ENCODE peak calls at places on chromosome 20, in ten cellular contexts. V is GM23248; P is T follicular helper cell; X is NAMALWA; W is T-helper 9 cell; H is stimulated activated CD4-positive, alpha-beta T cell treated with anti-CD3 and anti-CD28 coated beads, Interleukin-4, amount 100 ng/mL, for 48 hours; R is cardiac muscle cell; Z is neural crest cell; Y is AG04450; E is heart right ventricle. S is an unnamed sample.

GRCh38 chr20:39986231-39986904 is 702.7 kb downstream of the MAFB start:
- DNase-seq in R (peak; percentile 1), X (no peak), H (no peak), V (peak; percentile 74), Y (no peak), P (no peak), Z (peak; percentile 6), E (peak; percentile 55), W (no peak), S (no peak)

GRCh38 chr20:14824996-14825395 is 487.6 kb upstream of the FLRT3 start:
- DNase-seq in P (no peak), R (no peak), W (no peak), Z (no peak), H (no peak), V (no peak), X (no peak), E (no peak), Y (no peak), S (no peak)

GRCh38 chr20:32236819-32237218 is 29.1 kb downstream of the POFUT1 start:
- DNase-seq in W (no peak), V (no peak), H (no peak), Y (no peak), Z (no peak), P (no peak), R (no peak), E (no peak), X (no peak), S (no peak)

GRCh38 chr20:409697-410559 is 1.8 kb downstream of the RBCK1 start:
- DNase-seq in E (no peak), X (no peak), R (no peak), H (no peak), P (no peak), W (no peak), Z (no peak), V (no peak), Y (no peak), S (no peak)

GRCh38 chr20:22385602-22386299 is 198.6 kb downstream of the FOXA2 start:
- DNase-seq in R (peak; percentile 54), P (no peak), X (no peak), H (no peak), W (no peak), Z (no peak), E (no peak), Y (no peak), V (peak; percentile 22), S (no peak)

GRCh38 chr20:48397689-48398005 is 430.2 kb downstream of the PREX1 start:
- DNase-seq in V (no peak), P (no peak), Y (no peak), Z (no peak), X (no peak), R (no peak), W (no peak), E (no peak), H (no peak), S (no peak)

GRCh38 chr20:16459019-16459700 is 114.1 kb downstream of the KIF16B start:
- DNase-seq in Z (no peak), R (peak; percentile 90), W (no peak), H (no peak), P (no peak), X (no peak), E (no peak), V (peak; percentile 82), Y (peak; percentile 33), S (peak; percentile 51)

GRCh38 chr20:58673119-58673518 is 19.5 kb upstream of the NPEPL1 start:
- DNase-seq in W (no peak), H (no peak), V (no peak), Y (no peak), X (no peak), R (no peak), P (no peak), Z (no peak), E (no peak), S (no peak)

GRCh38 chr20:35117148-35117547 is 24.5 kb upstream of the TRPC4AP start:
- DNase-seq in Y (no peak), E (no peak), V (peak; percentile 59), P (no peak), W (no peak), Z (no peak), X (no peak), R (no peak), H (no peak), S (no peak)

GRCh38 chr20:18258126-18258860 is 30.0 kb upstream of the ZNF133 start:
- DNase-seq in P (no peak), Z (no peak), W (no peak), E (no peak), V (peak; percentile 13), X (no peak), H (no peak), R (no peak), Y (no peak), S (no peak)

GRCh38 chr20:51636123-51636522 is 93.6 kb upstream of the NFATC2 start:
- DNase-seq in H (no peak), R (no peak), Y (no peak), W (no peak), E (no peak), P (no peak), X (no peak), Z (no peak), V (no peak), S (no peak)

GRCh38 chr20:8542115-8542486 is 410.0 kb downstream of the PLCB1 start:
- DNase-seq in V (no peak), X (no peak), P (no peak), Z (no peak), W (no peak), Y (no peak), H (no peak), E (no peak), R (no peak), S (no peak)

GRCh38 chr20:17648782-17649730 is 33.0 kb downstream of the RRBP1 start:
- DNase-seq in X (peak; percentile 16), R (no peak), P (no peak), Z (no peak), Y (no peak), H (peak; percentile 11), W (no peak), V (no peak), E (peak; percentile 44), S (no peak)

GRCh38 chr20:58023781-58024180 is 204.7 kb downstream of the ANKRD60 start:
- DNase-seq in Y (no peak), Z (no peak), X (no peak), W (no peak), P (no peak), H (no peak), R (no peak), E (no peak), V (no peak), S (no peak)

S was measured in AG09309.